ENCODE peak calls at places on chromosomes 1 and 21, in nine cellular contexts. N is psoas muscle, Q is IMR-90, P is B cell, R is progenitor cell of endocrine pancreas, K is prostate gland, Z is cardiac fibroblast, V is WTC11, D is AG04450. L is an unnamed sample.

GRCh38 chr1:85200870-85201339 is at the start of gene SYDE2:
- DNase-seq in N (peak), Q (peak), P (peak), R (peak), K (peak), Z (peak), V (peak), D (no peak), L (peak)

GRCh38 chr1:109626682-109627408 is 7.2 kb downstream of the AMPD2 start:
- DNase-seq in N (no peak), Q (no peak), P (no peak), R (no peak), K (no peak), Z (no peak), V (no peak), D (no peak), L (no peak)

GRCh38 chr1:53369761-53370160 is 41.9 kb upstream of the LRP8 start:
- DNase-seq in N (no peak), Q (no peak), P (no peak), R (no peak), K (no peak), Z (no peak), V (no peak), D (no peak), L (peak)

GRCh38 chr1:117059334-117059677 is 820 bp upstream of the TTF2 start:
- DNase-seq in N (peak), Q (no peak), P (peak), R (peak), K (peak), Z (no peak), V (peak), D (no peak), L (no peak)

GRCh38 chr1:181087400-181087901 is 1.0 kb upstream of the IER5 start:
- DNase-seq in N (no peak), Q (no peak), P (peak), R (no peak), K (no peak), Z (no peak), V (no peak), D (no peak), L (no peak)

GRCh38 chr1:115170972-115171392 is 81.7 kb upstream of the TSPAN2 start:
- DNase-seq in N (peak), Q (no peak), P (no peak), R (no peak), K (no peak), Z (peak), V (no peak), D (no peak), L (no peak)

GRCh38 chr1:73674945-73675561 is 522.9 kb downstream of the LRRIQ3 start:
- DNase-seq in N (no peak), Q (no peak), P (no peak), R (no peak), K (no peak), Z (peak), V (no peak), D (no peak), L (no peak)

GRCh38 chr21:43956667-43957030 is 55.5 kb upstream of the TRAPPC10 start:
- DNase-seq in N (peak), Q (peak), P (no peak), R (no peak), K (no peak), Z (peak), V (no peak), D (no peak), L (no peak)

GRCh38 chr21:45443595-45444181 is 38.7 kb downstream of the COL18A1 start:
- DNase-seq in N (peak), Q (no peak), P (no peak), R (no peak), K (no peak), Z (no peak), V (no peak), D (no peak), L (no peak)

GRCh38 chr1:179177182-179177581 is 52.3 kb downstream of the ABL2 start:
- DNase-seq in N (no peak), Q (peak), P (no peak), R (no peak), K (no peak), Z (peak), V (no peak), D (no peak), L (no peak)

GRCh38 chr1:231937013-231937754 is 310.6 kb downstream of the DISC1 start:
- DNase-seq in N (peak), Q (no peak), P (no peak), R (no peak), K (no peak), Z (peak), V (no peak), D (no peak), L (no peak)

GRCh38 chr1:242449211-242449610 is 75.3 kb downstream of the PLD5 start:
- DNase-seq in N (no peak), Q (no peak), P (no peak), R (no peak), K (no peak), Z (no peak), V (no peak), D (no peak), L (no peak)

GRCh38 chr1:184823080-184823479 is 68.4 kb upstream of the EDEM3 start:
- DNase-seq in N (no peak), Q (peak), P (no peak), R (no peak), K (no peak), Z (no peak), V (no peak), D (no peak), L (no peak)

GRCh38 chr1:54742262-54742661 is 22.1 kb downstream of the PARS2 start:
- DNase-seq in N (no peak), Q (peak), P (no peak), R (no peak), K (no peak), Z (no peak), V (no peak), D (no peak), L (no peak)

GRCh38 chr1:198030682-198031081 is 113.5 kb downstream of the LHX9 start:
- DNase-seq in N (no peak), Q (peak), P (no peak), R (no peak), K (no peak), Z (peak), V (no peak), D (peak), L (no peak)

GRCh38 chr1:33670567-33670966 is 193.3 kb upstream of the HMGB4 start:
- DNase-seq in N (no peak), Q (no peak), P (no peak), R (no peak), K (no peak), Z (no peak), V (no peak), D (no peak), L (no peak)

GRCh38 chr21:16551101-16551695 is 821.4 kb downstream of the USP25 start:
- DNase-seq in N (no peak), Q (no peak), P (no peak), R (no peak), K (no peak), Z (no peak), V (no peak), D (no peak), L (no peak)

GRCh38 chr1:201365251-201365650 is 12.2 kb downstream of the TNNT2 start:
- DNase-seq in N (no peak), Q (no peak), P (no peak), R (no peak), K (no peak), Z (no peak), V (no peak), D (no peak), L (no peak)

GRCh38 chr21:34362670-34363069 is 1.1 kb upstream of the KCNE2 start:
- DNase-seq in N (no peak), Q (no peak), P (no peak), R (no peak), K (no peak), Z (no peak), V (no peak), D (no peak), L (no peak)

GRCh38 chr1:193216920-193217319 is 30.5 kb upstream of the B3GALT2 start:
- DNase-seq in N (peak), Q (no peak), P (no peak), R (no peak), K (no peak), Z (no peak), V (peak), D (no peak), L (no peak)

GRCh38 chr1:220880726-220881506 is 1.7 kb downstream of the HLX start:
- DNase-seq in N (peak), Q (peak), P (no peak), R (no peak), K (no peak), Z (peak), V (no peak), D (no peak), L (no peak)

GRCh38 chr1:29033829-29034466 is 89.8 kb downstream of the TMEM200B start:
- DNase-seq in N (no peak), Q (peak), P (no peak), R (no peak), K (no peak), Z (peak), V (no peak), D (peak), L (no peak)

GRCh38 chr1:29224438-29224837 is 6.3 kb downstream of the MECR start:
- DNase-seq in N (no peak), Q (no peak), P (no peak), R (no peak), K (no peak), Z (no peak), V (no peak), D (no peak), L (no peak)

GRCh38 chr1:145846191-145846590 is 761 bp downstream of the NUDT17 start:
- DNase-seq in N (no peak), Q (peak), P (no peak), R (no peak), K (no peak), Z (peak), V (peak), D (no peak), L (no peak)

GRCh38 chr1:19597463-19598309 is 46.4 kb upstream of the NBL1 start:
- DNase-seq in N (no peak), Q (peak), P (no peak), R (no peak), K (peak), Z (peak), V (no peak), D (no peak), L (no peak)

GRCh38 chr1:25099343-25099951 is 132.9 kb downstream of the SYF2 start:
- DNase-seq in N (no peak), Q (no peak), P (no peak), R (no peak), K (no peak), Z (no peak), V (no peak), D (no peak), L (no peak)

GRCh38 chr1:108852541-108852940 is 4.4 kb downstream of the AKNAD1 start:
- DNase-seq in N (no peak), Q (no peak), P (no peak), R (no peak), K (no peak), Z (no peak), V (no peak), D (no peak), L (no peak)

GRCh38 chr1:91603409-91603808 is 102.8 kb downstream of the CDC7 start:
- DNase-seq in N (no peak), Q (no peak), P (no peak), R (no peak), K (no peak), Z (no peak), V (no peak), D (no peak), L (no peak)

GRCh38 chr1:109530457-109531204 is 9.0 kb upstream of the GPR61 start:
- DNase-seq in N (no peak), Q (no peak), P (no peak), R (no peak), K (no peak), Z (no peak), V (no peak), D (no peak), L (no peak)

GRCh38 chr1:212701910-212702309 is 2.3 kb upstream of the BATF3 start:
- DNase-seq in N (no peak), Q (no peak), P (no peak), R (no peak), K (no peak), Z (no peak), V (no peak), D (no peak), L (peak)
- TF ChIP-seq CTCF in N (no peak), Q (no peak), P (no peak), R (peak), K (no peak), Z (no peak), V (no peak), D (no peak), L (peak)

GRCh38 chr1:160814316-160814715 is 18.3 kb downstream of the LY9 start:
- DNase-seq in N (no peak), Q (no peak), P (no peak), R (no peak), K (no peak), Z (no peak), V (no peak), D (no peak), L (no peak)

GRCh38 chr1:160821627-160822026 is 25.7 kb downstream of the LY9 start:
- DNase-seq in N (no peak), Q (no peak), P (no peak), R (no peak), K (no peak), Z (peak), V (peak), D (no peak), L (no peak)

GRCh38 chr1:160819186-160819585 is 23.2 kb downstream of the LY9 start:
- DNase-seq in N (no peak), Q (no peak), P (no peak), R (no peak), K (no peak), Z (no peak), V (no peak), D (no peak), L (no peak)

GRCh38 chr1:160814856-160815255 is 18.9 kb downstream of the LY9 start:
- DNase-seq in N (no peak), Q (no peak), P (no peak), R (no peak), K (no peak), Z (no peak), V (no peak), D (no peak), L (no peak)

GRCh38 chr1:160818207-160818935 is 22.4 kb downstream of the LY9 start:
- DNase-seq in N (no peak), Q (no peak), P (no peak), R (no peak), K (no peak), Z (peak), V (no peak), D (no peak), L (no peak)
- TF ChIP-seq CTCF in N (no peak), Q (no peak), P (no peak), R (no peak), K (no peak), Z (no peak), V (no peak), D (no peak), L (no peak)

DNA sequence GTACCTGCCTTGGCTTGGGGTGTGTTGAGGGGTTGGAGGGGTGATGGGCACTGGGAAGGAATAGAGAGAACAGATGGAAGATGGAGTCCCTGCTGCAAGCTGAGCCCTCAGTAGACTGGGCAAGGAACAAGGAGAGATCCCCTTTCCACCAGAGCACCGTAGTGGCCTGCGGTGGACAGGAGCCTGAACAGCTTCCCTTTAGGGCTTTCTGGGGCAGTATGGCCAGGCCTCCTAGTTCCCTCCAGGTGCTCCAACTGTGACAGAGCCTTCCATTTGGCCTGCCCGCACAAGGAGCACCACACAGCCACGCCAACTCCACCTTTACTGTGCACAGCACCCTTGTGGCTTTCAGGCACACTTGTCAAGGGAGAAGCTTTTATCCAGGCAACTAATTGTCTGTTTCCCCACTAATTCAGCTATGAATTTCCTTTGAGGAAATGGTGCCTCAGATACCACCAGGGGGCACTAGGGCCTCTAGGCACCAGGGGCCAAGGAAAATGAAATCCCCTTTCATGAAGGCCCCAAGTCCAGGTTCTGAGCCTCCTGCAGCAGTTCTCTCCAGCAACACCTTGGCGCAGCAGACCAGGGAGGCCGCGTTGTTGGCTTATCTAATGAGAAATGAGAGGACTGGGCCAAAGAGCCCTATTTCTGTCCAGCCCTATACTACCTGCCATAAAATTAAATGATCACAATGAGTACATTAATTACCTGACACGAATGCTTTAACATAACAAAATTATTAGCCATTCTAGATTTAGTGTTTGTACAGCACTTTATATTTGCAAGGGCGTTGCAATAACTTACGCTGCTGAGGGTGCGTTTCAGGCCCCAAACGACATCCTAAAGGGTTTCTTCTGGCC is 23.1 kb upstream of the ERI3 start:
- DNase-seq in N (peak), Q (peak), P (peak), R (peak), K (peak), Z (peak), V (peak), D (peak), L (no peak)
- TF ChIP-seq CTCF in N (peak), Q (peak), P (peak), R (peak), K (no peak), Z (peak), V (peak), D (peak), L (peak)

DNA sequence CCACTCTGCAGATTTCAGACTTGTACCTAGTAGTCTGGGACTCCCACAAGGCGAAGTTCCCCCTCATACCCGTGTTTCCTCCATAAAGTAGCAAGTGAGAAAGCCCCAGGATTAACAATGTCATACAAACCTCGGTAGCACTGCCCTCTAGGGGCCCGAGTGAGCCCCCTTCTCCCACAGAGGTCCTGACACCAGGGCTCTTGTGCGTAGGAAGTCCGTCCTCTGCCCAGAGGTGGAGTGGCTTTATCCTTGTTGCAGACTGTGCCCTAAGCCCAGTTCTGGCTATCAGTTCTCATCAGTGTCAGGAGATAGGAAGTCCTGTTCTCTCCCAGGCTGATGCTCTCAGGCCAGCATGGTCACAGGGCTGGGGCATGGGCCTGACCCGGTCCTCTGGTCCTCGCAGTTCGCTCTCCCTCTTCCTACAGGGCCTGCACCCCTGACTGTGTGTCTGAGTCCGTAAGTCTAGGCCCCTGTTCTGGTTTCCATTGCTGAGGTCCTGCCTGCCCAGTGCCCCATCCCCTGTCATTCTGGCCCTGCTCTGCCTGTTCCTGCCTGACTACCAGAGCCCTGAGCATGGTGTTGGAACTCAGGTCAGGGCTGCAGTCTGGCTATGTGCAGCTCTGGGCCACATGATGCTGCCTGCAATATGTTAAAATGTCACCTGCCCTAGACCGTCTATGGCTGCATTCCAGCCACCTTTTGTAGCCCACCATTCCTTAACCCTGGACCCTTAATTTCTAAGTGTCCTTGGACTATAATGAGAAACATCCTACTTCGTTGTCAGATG is 285.6 kb downstream of the ASTN1 start:
- DNase-seq in N (no peak), Q (no peak), P (no peak), R (no peak), K (no peak), Z (no peak), V (peak), D (no peak), L (no peak)
- TF ChIP-seq CTCF in N (no peak), Q (no peak), P (no peak), R (peak), K (no peak), Z (no peak), V (no peak), D (no peak), L (no peak)

DNA sequence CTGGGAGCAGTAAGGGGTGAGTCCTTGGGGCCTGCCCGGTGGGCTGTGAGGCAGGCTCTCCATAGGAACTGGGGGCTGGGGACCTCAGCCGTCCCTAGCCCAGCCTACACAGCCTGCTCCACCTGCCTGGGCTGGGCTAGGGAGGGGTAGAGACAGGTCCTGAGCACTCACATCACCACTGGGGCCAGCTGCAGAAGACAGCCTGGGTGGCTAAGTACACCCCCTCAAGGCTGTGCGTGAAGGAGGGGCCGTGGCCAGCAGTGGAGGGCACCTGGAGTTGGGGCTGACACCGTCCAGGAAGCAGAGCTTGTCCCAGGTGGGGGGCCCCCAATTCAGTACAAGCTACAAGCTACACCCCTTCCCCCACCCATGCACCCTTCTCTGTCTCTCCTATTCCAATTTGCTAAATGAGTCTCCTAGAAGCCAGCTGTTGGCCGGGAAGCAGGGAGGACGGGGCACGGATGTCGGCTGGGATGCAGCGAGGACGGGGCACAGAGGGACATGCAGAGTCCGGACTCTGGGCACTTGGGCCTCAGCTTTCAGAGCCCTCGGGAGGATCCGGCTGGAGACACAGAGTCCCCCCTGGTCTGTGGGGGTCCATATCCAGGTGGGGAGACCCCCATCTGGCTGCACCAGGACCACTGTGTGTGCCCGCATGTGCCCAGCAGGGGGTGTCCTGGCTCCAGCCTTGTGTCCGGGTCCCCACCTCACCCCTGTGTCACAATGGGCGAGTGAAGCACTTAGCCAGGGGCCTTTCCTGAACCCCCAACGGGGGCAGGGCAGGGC is 1.8 kb downstream of the ISG15 start:
- DNase-seq in N (no peak), Q (no peak), P (no peak), R (no peak), K (no peak), Z (no peak), V (peak), D (no peak), L (no peak)
- TF ChIP-seq CTCF in N (peak), Q (peak), P (peak), R (peak), K (no peak), Z (peak), V (peak), D (peak), L (peak)

GRCh38 chr1:10759413-10760200 is 36.8 kb downstream of the CASZ1 start:
- DNase-seq in N (no peak), Q (no peak), P (no peak), R (no peak), K (no peak), Z (no peak), V (no peak), D (no peak), L (no peak)
- TF ChIP-seq CTCF in N (no peak), Q (no peak), P (no peak), R (no peak), K (no peak), Z (no peak), V (no peak), D (no peak), L (no peak)